ENCODE peak calls at places on chromosomes 2 and 18, in five cellular contexts. M, Q, D, L and G are unnamed samples.

GRCh38 chr2:209472386-209472832 is 48.6 kb downstream of the MAP2 start:
- DNase-seq in D (no peak), L (no peak), Q (no peak), M (no peak), G (no peak)

GRCh38 chr2:224162122-224162521 is 123.0 kb upstream of the SERPINE2 start:
- DNase-seq in M (no peak), D (no peak), Q (no peak), L (no peak), G (no peak)

GRCh38 chr2:205947621-205948495 is 138.1 kb downstream of the INO80D start:
- DNase-seq in Q (peak), L (peak), D (no peak), M (peak), G (peak)

GRCh38 chr18:6060149-6060548 is 164.8 kb upstream of the TMEM200C start:
- DNase-seq in Q (no peak), M (no peak), D (no peak), L (no peak), G (no peak)

GRCh38 chr2:33497177-33497787 is 20.8 kb downstream of the RASGRP3 start:
- DNase-seq in L (no peak), Q (no peak), D (peak), M (no peak), G (no peak)

GRCh38 chr2:196823750-196824149 is 14.6 kb upstream of the C2orf66 start:
- DNase-seq in D (no peak), M (no peak), L (no peak), Q (no peak), G (no peak)

GRCh38 chr18:3623769-3624545 is 174.0 kb downstream of the TGIF1 start:
- DNase-seq in Q (no peak), M (peak), D (no peak), L (peak), G (peak)

GRCh38 chr2:196984888-196985287 is 58.4 kb upstream of the PGAP1 start:
- DNase-seq in M (no peak), Q (no peak), D (no peak), L (no peak), G (no peak)

GRCh38 chr2:97664636-97664970 is 759 bp upstream of the ACTR1B start:
- DNase-seq in L (peak), Q (no peak), M (no peak), D (no peak), G (peak)

GRCh38 chr2:210072922-210073509 is 70.6 kb downstream of the RPE start:
- DNase-seq in L (peak), M (peak), D (no peak), Q (no peak), G (peak)

GRCh38 chr2:48414640-48414979 is 115.3 kb upstream of the STON1 start:
- DNase-seq in L (no peak), M (no peak), D (no peak), Q (no peak), G (no peak)

GRCh38 chr2:88697361-88698026 is 6.0 kb downstream of the RPIA start:
- DNase-seq in L (no peak), Q (no peak), M (peak), D (no peak), G (no peak)

GRCh38 chr18:49663755-49664085 is 101.9 kb downstream of the LIPG start:
- DNase-seq in D (no peak), L (no peak), Q (no peak), M (no peak), G (no peak)

GRCh38 chr18:50126466-50126865 is 68.5 kb downstream of the MYO5B start:
- DNase-seq in D (no peak), L (no peak), M (no peak), Q (no peak), G (no peak)

GRCh38 chr2:212135739-212136138 is 402.9 kb downstream of the ERBB4 start:
- DNase-seq in M (no peak), L (no peak), Q (no peak), D (no peak), G (no peak)

GRCh38 chr18:49638209-49638785 is 76.4 kb downstream of the LIPG start:
- DNase-seq in D (no peak), L (no peak), Q (no peak), M (peak), G (no peak)

GRCh38 chr2:188734688-188735087 is 239.5 kb upstream of the COL3A1 start:
- DNase-seq in L (no peak), Q (peak), D (no peak), M (no peak), G (no peak)

GRCh38 chr2:5187283-5187682 is 504.9 kb upstream of the SOX11 start:
- DNase-seq in M (no peak), L (no peak), Q (no peak), D (no peak), G (no peak)

GRCh38 chr18:24420551-24420950 is 5.9 kb upstream of the IMPACT start:
- DNase-seq in M (no peak), L (no peak), Q (no peak), D (no peak), G (no peak)

GRCh38 chr2:241869087-241869961 is at the start of gene RTP5:
- DNase-seq in L (no peak), Q (no peak), M (no peak), D (no peak), G (no peak)

GRCh38 chr2:241872313-241872642 is 2.7 kb downstream of the RTP5 start:
- DNase-seq in M (no peak), Q (no peak), D (no peak), L (no peak), G (no peak)

GRCh38 chr2:241871538-241872312 is 2.2 kb downstream of the RTP5 start:
- DNase-seq in Q (no peak), L (no peak), M (no peak), D (no peak), G (no peak)

GRCh38 chr2:241870081-241870541 is 582 bp downstream of the RTP5 start:
- DNase-seq in L (no peak), D (no peak), M (no peak), Q (no peak), G (no peak)

DNA sequence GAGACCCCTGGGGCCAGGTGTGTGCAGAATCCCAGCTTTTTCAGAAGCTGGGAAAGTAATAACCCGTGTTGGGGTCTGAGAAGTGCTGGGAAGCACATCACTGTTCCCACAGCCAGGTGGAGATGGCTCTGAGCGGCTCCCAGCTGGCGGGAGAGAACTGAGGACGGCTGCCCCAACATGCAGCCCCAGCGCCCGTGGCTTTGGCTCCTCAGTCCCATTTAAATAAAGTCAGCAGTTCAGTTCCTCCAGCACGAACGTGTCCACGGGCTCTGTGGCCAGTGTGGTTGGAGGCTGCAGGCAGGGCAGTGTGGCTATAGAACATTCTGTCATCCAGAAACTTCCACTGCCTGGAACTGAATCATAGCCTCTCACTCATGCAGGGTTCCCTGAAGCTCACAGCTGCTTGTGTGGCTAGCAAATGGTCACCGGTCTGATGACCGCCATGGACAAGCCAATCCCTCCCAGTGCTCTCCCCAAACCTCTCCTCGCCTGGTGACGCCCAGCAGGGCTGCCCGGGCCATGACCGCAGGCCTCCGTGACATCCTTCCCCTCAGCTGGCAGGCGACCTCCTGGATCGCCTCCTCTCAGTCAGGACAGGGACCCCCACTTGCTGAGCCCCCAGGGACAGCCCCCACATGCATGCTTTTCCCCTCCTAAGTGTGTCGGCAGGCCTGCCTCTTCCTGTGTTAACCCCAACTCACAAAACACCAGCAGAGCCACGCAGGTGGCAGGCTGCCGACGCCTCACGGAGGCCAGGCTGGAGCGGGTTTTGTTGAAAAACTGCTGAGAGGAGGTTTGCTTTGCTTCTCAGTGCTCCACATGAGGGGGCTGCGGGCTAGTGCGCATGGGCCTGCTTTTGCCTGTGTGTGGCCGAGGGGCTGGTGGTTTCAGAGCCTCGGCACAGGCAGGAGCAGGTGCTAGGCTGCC is 1.3 kb downstream of the RTP5 start:
- DNase-seq in D (no peak), L (no peak), Q (no peak), M (no peak), G (no peak)
- TF ChIP-seq SRF in D (no peak), L (no peak), Q (no peak), M (no peak), G (no peak)

DNA sequence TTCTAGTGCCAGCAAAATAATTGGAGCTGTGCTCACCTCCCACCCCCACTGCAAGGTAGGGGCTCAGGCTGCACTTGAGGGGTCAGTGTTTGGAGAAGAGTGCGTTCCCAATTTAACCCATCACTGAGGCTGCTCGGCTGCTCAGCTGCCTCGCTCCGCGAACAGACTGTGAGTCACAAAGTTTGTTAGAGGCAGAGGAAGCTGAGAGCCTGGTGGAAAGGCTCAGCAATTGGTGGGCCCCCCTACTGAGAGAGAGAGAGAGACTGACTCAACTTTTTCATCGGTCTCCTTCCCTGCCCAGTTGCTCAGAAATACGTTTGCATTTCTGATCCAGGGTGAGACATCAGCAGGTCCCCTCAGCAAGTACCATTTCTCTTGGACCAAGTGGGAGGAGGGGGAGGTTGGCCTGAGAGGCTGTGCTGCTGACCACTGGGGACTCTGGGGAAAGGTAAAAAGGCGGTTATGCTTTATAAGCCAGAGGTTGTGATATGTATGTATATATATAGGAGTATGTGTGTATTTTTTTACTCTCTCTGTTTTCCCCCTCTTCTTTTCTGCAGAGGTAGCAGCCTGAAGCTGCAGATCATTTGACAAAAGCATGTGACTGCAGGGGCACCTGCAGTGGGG is 1.5 kb downstream of the EFR3B start:
- DNase-seq in D (no peak), L (no peak), M (no peak), Q (no peak), G (no peak)
- TF ChIP-seq SRF in D (no peak), L (no peak), M (no peak), Q (no peak), G (no peak)

GRCh38 chr2:203705184-203705583 is 1.3 kb upstream of the CD28 start:
- DNase-seq in D (no peak), L (no peak), Q (no peak), M (no peak), G (no peak)
- TF ChIP-seq SRF in D (no peak), L (no peak), Q (no peak), M (no peak), G (no peak)

GRCh38 chr2:144324446-144325045 is 195.4 kb downstream of the ZEB2 start:
- DNase-seq in D (no peak), M (no peak), Q (no peak), L (no peak), G (no peak)

GRCh38 chr2:144320491-144320890 is 199.4 kb downstream of the ZEB2 start:
- DNase-seq in L (no peak), Q (no peak), D (no peak), M (no peak), G (no peak)

GRCh38 chr2:144325086-144325485 is 194.8 kb downstream of the ZEB2 start:
- DNase-seq in M (no peak), L (no peak), D (peak), Q (no peak), G (no peak)

GRCh38 chr2:144323946-144324345 is 196.0 kb downstream of the ZEB2 start:
- DNase-seq in D (no peak), Q (no peak), L (no peak), M (no peak), G (no peak)

GRCh38 chr2:144322379-144322778 is 197.5 kb downstream of the ZEB2 start:
- DNase-seq in M (no peak), Q (no peak), D (no peak), L (no peak), G (no peak)
- TF ChIP-seq SRF in M (no peak), Q (no peak), D (no peak), L (no peak), G (no peak)